ENCODE peak calls at places on chromosomes 11 and 22, in seven cellular contexts. R, X, Z, W, U, A and L are unnamed samples.

GRCh38 chr22:40593460-40594273 is 42.9 kb downstream of the MRTFA start:
- DNase-seq in A (no peak), X (no peak), U (no peak), Z (no peak), R (no peak), W (peak; percentile 4), L (no peak)

GRCh38 chr22:23202812-23203451 is 22.6 kb downstream of the BCR start:
- DNase-seq in R (no peak), X (no peak), Z (no peak), A (no peak), U (no peak), W (no peak), L (no peak)

GRCh38 chr22:23243006-23243573 is 62.8 kb downstream of the BCR start:
- DNase-seq in X (no peak), U (no peak), A (peak; percentile 51), W (no peak), Z (no peak), R (no peak), L (no peak)

GRCh38 chr22:47206185-47206584 is 443.7 kb downstream of the TBC1D22A start:
- DNase-seq in X (no peak), U (no peak), R (no peak), A (no peak), Z (no peak), W (no peak), L (no peak)

GRCh38 chr11:64181506-64182411 is 4.2 kb upstream of the STIP1 start:
- DNase-seq in R (peak; percentile 93), A (peak; percentile 55), Z (peak; percentile 84), W (peak; percentile 91), U (peak; percentile 92), X (peak; percentile 96), L (peak; percentile 95)

GRCh38 chr22:42425337-42425988 is 6.7 kb downstream of the NFAM1 start:
- DNase-seq in W (no peak), R (no peak), X (no peak), U (no peak), A (no peak), Z (no peak), L (no peak)

GRCh38 chr11:28836285-28837081 is 728.3 kb downstream of the METTL15 start:
- DNase-seq in R (peak; percentile 94), U (peak; percentile 98), W (peak; percentile 49), Z (peak; percentile 99), A (no peak), X (peak; percentile 99), L (peak; percentile 31)

GRCh38 chr22:35477911-35478582 is 62.6 kb upstream of the RASD2 start:
- DNase-seq in X (peak; percentile 95), A (no peak), R (peak; percentile 77), U (peak; percentile 86), Z (no peak), W (peak; percentile 50), L (peak; percentile 72)

GRCh38 chr11:130197386-130198035 is 37.9 kb downstream of the ST14 start:
- DNase-seq in X (no peak), Z (no peak), A (no peak), R (no peak), U (no peak), W (no peak), L (no peak)

GRCh38 chr11:13354335-13354734 is 76.7 kb downstream of the BMAL1 start:
- DNase-seq in W (no peak), X (peak; percentile 53), Z (no peak), U (peak; percentile 17), R (peak; percentile 44), A (no peak), L (peak; percentile 24)

GRCh38 chr11:76025068-76025467 is 181.2 kb downstream of the WNT11 start:
- DNase-seq in A (no peak), U (peak; percentile 65), R (peak; percentile 63), Z (peak; percentile 93), W (no peak), X (peak; percentile 93), L (peak; percentile 51)

GRCh38 chr11:2296913-2297622 is 4.7 kb downstream of the C11orf21 start:
- DNase-seq in A (no peak), U (no peak), Z (no peak), R (no peak), X (no peak), W (no peak), L (no peak)

GRCh38 chr22:50000587-50001387 is 11.8 kb downstream of the IL17REL start:
- DNase-seq in W (no peak), A (no peak), Z (no peak), X (no peak), R (no peak), U (no peak), L (peak; percentile 3)

GRCh38 chr11:134555510-134555909 is 143.5 kb upstream of the B3GAT1 start:
- DNase-seq in X (no peak), Z (no peak), W (no peak), A (no peak), R (no peak), U (no peak), L (no peak)

GRCh38 chr22:49942565-49943404 is 17.8 kb upstream of the PIM3 start:
- DNase-seq in R (no peak), W (no peak), Z (no peak), U (no peak), A (no peak), X (no peak), L (no peak)

GRCh38 chr11:126352163-126352562 is 3.3 kb upstream of the ST3GAL4 start:
- DNase-seq in U (no peak), W (no peak), A (no peak), R (no peak), Z (no peak), X (no peak), L (no peak)

GRCh38 chr11:73532310-73532709 is 65.6 kb downstream of the FAM168A start:
- DNase-seq in A (no peak), X (no peak), R (no peak), U (no peak), Z (no peak), W (no peak), L (no peak)

GRCh38 chr11:128208329-128209220 is 378.8 kb downstream of the ETS1 start:
- DNase-seq in U (peak; percentile 86), Z (peak; percentile 85), X (peak; percentile 93), W (peak; percentile 12), R (peak; percentile 98), A (no peak), L (peak; percentile 54)

GRCh38 chr11:488992-489391 is 18.1 kb downstream of the RNH1 start:
- DNase-seq in W (no peak), A (no peak), Z (no peak), R (no peak), X (no peak), U (no peak), L (no peak)

GRCh38 chr11:94563176-94563847 is 3.9 kb upstream of the PIWIL4 start:
- DNase-seq in Z (peak; percentile 44), X (peak; percentile 82), A (no peak), R (peak; percentile 73), U (peak; percentile 78), W (peak; percentile 30), L (peak; percentile 81)

GRCh38 chr11:11332141-11332710 is 20.8 kb downstream of the CSNK2A3 start:
- DNase-seq in X (no peak), A (no peak), W (no peak), R (no peak), U (no peak), Z (no peak), L (no peak)

GRCh38 chr22:17786435-17787158 is 12.3 kb upstream of the BID start:
- DNase-seq in Z (no peak), U (peak; percentile 6), W (peak; percentile 73), A (peak; percentile 40), X (peak; percentile 18), R (peak; percentile 39), L (no peak)

GRCh38 chr11:43868852-43869567 is 11.6 kb upstream of the ALKBH3 start:
- DNase-seq in X (peak; percentile 82), R (peak; percentile 87), Z (peak; percentile 65), W (peak; percentile 92), A (no peak), U (peak; percentile 64), L (peak; percentile 31)